ENCODE peak calls at places on chromosome 18, in nine cellular contexts. K is endothelial cell of umbilical vein, G is A549, P is K562, X is Peyer's patch, D is transverse colon, Q is heart left ventricle, I is HCT116, C is thyroid gland. M is an unnamed sample.

GRCh38 chr18:11096839-11097750 is 52.3 kb downstream of the PIEZO2 start:
- DNase-seq in Q (no peak), X (no peak), D (no peak), P (no peak), K (no peak), C (no peak), G (no peak), I (no peak), M (no peak)

GRCh38 chr18:8685141-8685913 is 20.0 kb upstream of the MTCL1 start:
- DNase-seq in C (no peak), G (no peak), Q (no peak), D (no peak), P (no peak), X (no peak), K (no peak), I (no peak), M (no peak)

GRCh38 chr18:32707586-32707985 is 65.2 kb downstream of the KLHL14 start:
- DNase-seq in P (no peak), C (no peak), G (no peak), K (no peak), D (no peak), I (no peak), Q (no peak), X (no peak), M (no peak)

GRCh38 chr18:31723998-31724711 is 36.5 kb downstream of the SLC25A52 start:
- DNase-seq in I (no peak), K (no peak), D (peak), Q (peak), X (no peak), P (no peak), G (no peak), C (peak), M (peak)

GRCh38 chr18:32910694-32911296 is 138.0 kb upstream of the KLHL14 start:
- DNase-seq in P (no peak), I (no peak), C (peak), Q (no peak), X (no peak), D (no peak), G (no peak), K (no peak), M (no peak)

GRCh38 chr18:25067291-25068050 is 284.5 kb downstream of the ZNF521 start:
- DNase-seq in K (no peak), C (no peak), P (no peak), D (no peak), I (no peak), X (no peak), G (no peak), Q (no peak), M (no peak)

GRCh38 chr18:11034816-11035215 is 114.6 kb downstream of the PIEZO2 start:
- DNase-seq in X (no peak), D (no peak), Q (no peak), I (no peak), K (no peak), G (no peak), C (no peak), P (no peak), M (no peak)

GRCh38 chr18:13917401-13917800 is 2.1 kb upstream of the MC2R start:
- DNase-seq in X (no peak), Q (no peak), C (no peak), P (no peak), D (no peak), I (no peak), G (no peak), K (no peak), M (no peak)

GRCh38 chr18:23230688-23231087 is 95.4 kb downstream of the CABLES1 start:
- DNase-seq in K (no peak), C (no peak), D (no peak), X (no peak), P (no peak), G (no peak), Q (no peak), I (no peak), M (peak)

GRCh38 chr18:79927597-79928562 is 23.6 kb downstream of the SLC66A2 start:
- DNase-seq in K (no peak), Q (peak), G (no peak), I (no peak), X (peak), D (peak), C (peak), P (no peak), M (peak)

GRCh38 chr18:25898965-25899364 is 191.4 kb downstream of the SS18 start:
- DNase-seq in C (no peak), G (no peak), D (no peak), X (no peak), K (no peak), Q (no peak), I (no peak), P (no peak), M (no peak)

GRCh38 chr18:70491734-70492348 is 203.0 kb downstream of the SOCS6 start:
- DNase-seq in P (peak), Q (peak), X (peak), D (peak), K (peak), I (peak), C (peak), G (peak), M (no peak)

GRCh38 chr18:8783994-8784530 is 78.7 kb downstream of the MTCL1 start:
- DNase-seq in D (no peak), K (no peak), I (no peak), P (no peak), Q (no peak), C (no peak), G (no peak), X (peak), M (no peak)

GRCh38 chr18:7367336-7367735 is 136.4 kb downstream of the LRRC30 start:
- DNase-seq in C (no peak), P (peak), D (no peak), Q (no peak), X (no peak), G (peak), I (no peak), K (no peak), M (no peak)

GRCh38 chr18:53458944-53459580 is 765.4 kb downstream of the MBD2 start:
- DNase-seq in Q (peak), G (no peak), X (no peak), C (peak), I (no peak), K (no peak), P (no peak), D (no peak), M (no peak)

GRCh38 chr18:23438608-23439366 is 14.3 kb upstream of the RIOK3 start:
- DNase-seq in P (peak), D (no peak), X (no peak), G (no peak), I (no peak), K (no peak), Q (no peak), C (no peak), M (no peak)

GRCh38 chr18:58231930-58232329 is 187.9 kb downstream of the NEDD4L start:
- DNase-seq in P (peak), K (peak), C (peak), D (peak), I (no peak), X (peak), G (no peak), Q (no peak), M (no peak)

GRCh38 chr18:41237317-41237716 is 717.7 kb upstream of the PIK3C3 start:
- DNase-seq in X (no peak), P (no peak), C (no peak), Q (no peak), K (no peak), D (no peak), I (no peak), G (no peak), M (no peak)

GRCh38 chr18:59623456-59624383 is 73.5 kb downstream of the CCBE1 start:
- DNase-seq in K (no peak), C (no peak), D (no peak), G (no peak), I (no peak), P (no peak), Q (no peak), X (no peak), M (no peak)

GRCh38 chr18:59546164-59546563 is 151.1 kb downstream of the CCBE1 start:
- DNase-seq in C (no peak), P (peak), I (no peak), Q (no peak), K (no peak), G (no peak), X (no peak), D (no peak), M (no peak)

GRCh38 chr18:23547806-23548205 is 38.5 kb downstream of the NPC1 start:
- DNase-seq in G (peak), D (no peak), X (peak), C (no peak), P (no peak), I (peak), Q (no peak), K (no peak), M (no peak)

GRCh38 chr18:67218556-67218955 is 298.0 kb downstream of the DSEL start:
- DNase-seq in X (no peak), K (no peak), Q (no peak), D (no peak), C (no peak), G (no peak), I (no peak), P (no peak), M (no peak)

GRCh38 chr18:46754661-46755292 is 2.1 kb downstream of the ST8SIA5 start:
- DNase-seq in I (no peak), C (no peak), K (no peak), D (no peak), X (no peak), Q (peak), G (no peak), P (no peak), M (no peak)

GRCh38 chr18:61676763-61677434 is 215.9 kb downstream of the RNF152 start:
- DNase-seq in I (no peak), C (no peak), D (no peak), P (no peak), G (no peak), Q (no peak), X (no peak), K (no peak), M (no peak)

GRCh38 chr18:25233582-25234362 is 118.2 kb downstream of the ZNF521 start:
- DNase-seq in K (peak), C (no peak), D (no peak), G (no peak), X (no peak), P (no peak), Q (no peak), I (no peak), M (no peak)

GRCh38 chr18:75173125-75173432 is 35.9 kb downstream of the PTGR3 start:
- DNase-seq in K (no peak), G (no peak), X (no peak), I (no peak), Q (no peak), D (no peak), C (no peak), P (peak), M (no peak)

GRCh38 chr18:31010601-31011000 is 31.9 kb downstream of the DSC3 start:
- DNase-seq in I (no peak), Q (no peak), D (no peak), K (no peak), P (no peak), C (no peak), X (no peak), G (no peak), M (no peak)

GRCh38 chr18:46625069-46625468 is 32.0 kb downstream of the LOXHD1 start:
- DNase-seq in D (no peak), I (no peak), G (no peak), K (no peak), Q (no peak), P (no peak), C (no peak), X (no peak), M (peak)

GRCh38 chr18:57352271-57352701 is at the start of gene ST8SIA3:
- DNase-seq in Q (no peak), X (no peak), D (no peak), I (no peak), P (no peak), C (no peak), G (no peak), K (no peak), M (no peak)

GRCh38 chr18:61666876-61667590 is 225.8 kb downstream of the RNF152 start:
- DNase-seq in K (no peak), G (no peak), C (no peak), P (no peak), X (no peak), D (no peak), I (no peak), Q (no peak), M (no peak)

GRCh38 chr18:3183103-3183717 is 36.6 kb downstream of the MYOM1 start:
- DNase-seq in C (peak), I (no peak), D (no peak), Q (peak), K (no peak), X (no peak), P (no peak), G (no peak), M (no peak)

GRCh38 chr18:3180325-3180724 is 39.4 kb downstream of the MYOM1 start:
- DNase-seq in P (no peak), Q (no peak), C (no peak), K (no peak), X (no peak), I (no peak), G (no peak), D (no peak), M (no peak)

GRCh38 chr18:3175195-3175758 is 44.5 kb downstream of the MYOM1 start:
- DNase-seq in P (no peak), X (no peak), I (no peak), C (no peak), K (no peak), G (no peak), D (no peak), Q (no peak), M (no peak)

GRCh38 chr18:3179430-3180089 is 40.2 kb downstream of the MYOM1 start:
- DNase-seq in P (peak), D (no peak), C (no peak), G (no peak), X (no peak), K (no peak), I (no peak), Q (no peak), M (no peak)

GRCh38 chr18:3177902-3178687 is 41.7 kb downstream of the MYOM1 start:
- DNase-seq in I (no peak), P (peak), K (no peak), X (peak), G (no peak), Q (peak), C (no peak), D (peak), M (peak)
- TF ChIP-seq POLR2A in I (no peak), P (no peak), K (no peak), X (no peak), G (no peak), Q (no peak), C (no peak), D (peak), M (no peak)

GRCh38 chr18:9933865-9934264 is 20.0 kb downstream of the VAPA start:
- DNase-seq in D (no peak), K (no peak), G (no peak), Q (no peak), P (no peak), X (no peak), C (no peak), I (no peak), M (no peak)
- H3K27ac ChIP-seq in D (no peak), K (no peak), G (peak), Q (no peak), P (peak), X (no peak), C (no peak), I (peak), M (no peak)

GRCh38 chr18:12302391-12303147 is 5.5 kb upstream of the TUBB6 start:
- DNase-seq in G (no peak), D (no peak), C (no peak), X (no peak), Q (no peak), I (no peak), P (peak), K (no peak), M (peak)

GRCh38 chr18:12306752-12307151 is 1.3 kb upstream of the TUBB6 start:
- DNase-seq in D (no peak), I (no peak), K (no peak), G (no peak), P (no peak), C (no peak), X (no peak), Q (no peak), M (no peak)

GRCh38 chr18:12305930-12306629 is 2.0 kb upstream of the TUBB6 start:
- DNase-seq in D (no peak), G (no peak), I (no peak), C (no peak), Q (no peak), K (no peak), X (no peak), P (peak), M (peak)

GRCh38 chr18:12305211-12305610 is 2.8 kb upstream of the TUBB6 start:
- DNase-seq in K (no peak), D (no peak), Q (no peak), I (no peak), G (no peak), C (no peak), X (no peak), P (no peak), M (peak)

DNA sequence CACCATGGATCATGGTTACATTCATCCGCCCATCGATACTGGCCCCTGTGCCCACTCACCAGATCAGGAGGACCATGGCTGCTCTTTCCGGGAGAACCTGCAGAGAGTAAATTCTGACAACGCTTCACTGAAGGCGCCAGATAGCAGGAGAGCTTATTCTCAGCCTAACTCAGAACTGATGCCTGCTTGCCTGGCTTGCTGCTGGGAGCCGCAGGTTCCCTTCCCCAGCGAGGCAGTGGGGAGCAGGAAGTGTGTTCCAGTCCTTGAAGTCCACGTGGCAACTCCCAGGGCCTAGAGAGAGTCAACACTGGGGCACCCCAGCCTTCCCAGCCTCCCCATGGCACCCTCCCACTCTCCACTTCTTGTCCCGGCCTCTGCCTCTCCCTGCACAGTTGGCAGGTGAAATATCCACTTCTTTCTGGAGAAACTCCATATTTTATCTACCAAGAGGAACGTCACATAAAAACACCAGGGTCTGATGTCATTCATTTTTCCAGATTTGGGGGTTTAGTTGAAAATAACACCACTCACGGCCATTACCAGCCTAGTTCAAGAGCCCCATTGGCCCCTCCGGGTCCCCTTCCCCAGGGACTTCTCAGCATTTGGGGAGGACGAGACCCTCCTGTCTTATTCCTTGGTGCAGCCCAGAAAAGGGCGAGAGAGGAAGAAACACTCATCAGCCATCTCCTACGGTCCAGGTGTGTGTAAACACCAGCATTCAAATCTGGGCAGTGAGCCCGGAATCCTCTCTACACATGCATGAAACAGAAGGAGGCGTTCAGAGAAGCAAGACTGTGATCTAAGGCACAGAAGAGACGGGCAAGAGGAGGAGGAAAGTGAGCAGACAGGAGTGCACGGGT is 3.5 kb upstream of the TUBB6 start:
- DNase-seq in C (peak), D (peak), P (no peak), X (no peak), K (no peak), Q (no peak), I (no peak), G (no peak), M (peak)
- TF ChIP-seq POLR2A in C (peak), D (no peak), P (no peak), X (no peak), K (no peak), Q (no peak), I (no peak), G (no peak), M (no peak)

DNA sequence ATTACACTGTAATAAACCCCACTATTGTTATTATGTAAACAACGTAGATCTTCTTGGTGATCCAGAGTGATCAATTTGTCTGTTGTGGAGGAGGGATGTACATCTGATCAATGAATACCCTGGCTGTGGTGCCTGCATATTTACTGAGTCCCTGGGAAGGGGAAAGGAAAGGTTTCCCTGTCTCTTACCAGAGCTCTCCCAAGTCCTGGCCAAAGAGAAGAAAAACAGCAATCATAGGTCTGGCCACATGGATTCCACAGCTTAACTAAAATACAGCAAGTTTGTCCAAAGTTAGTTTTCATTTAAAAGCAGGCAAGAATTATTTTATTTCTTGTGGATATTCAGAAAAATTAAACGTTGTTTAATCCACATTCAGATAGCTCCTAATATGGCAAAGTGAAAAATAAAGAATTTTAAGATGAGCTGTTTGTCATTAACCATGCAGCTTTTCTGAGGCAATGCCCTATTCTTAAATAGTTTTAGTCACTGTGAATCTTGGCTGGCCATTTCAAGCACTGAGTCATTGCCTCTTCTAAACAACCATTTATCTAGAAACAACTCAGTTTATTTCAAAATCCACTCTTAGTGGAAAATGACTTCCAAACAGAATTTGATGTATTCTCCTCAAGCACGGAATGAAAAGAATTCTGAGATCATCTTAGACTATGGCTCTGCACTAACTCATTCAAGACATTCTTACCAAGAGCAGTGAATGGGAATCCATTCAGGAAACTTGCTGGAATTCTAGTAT is 1004.4 kb upstream of the CDH2 start:
- DNase-seq in D (no peak), G (peak), Q (peak), K (peak), I (no peak), C (no peak), P (no peak), X (peak), M (no peak)
- H3K27ac ChIP-seq in D (peak), G (peak), Q (peak), K (peak), I (no peak), C (no peak), P (no peak), X (peak), M (peak)

GRCh38 chr18:48544661-48545415 is 6.0 kb downstream of the CTIF start:
- DNase-seq in G (no peak), Q (no peak), I (no peak), X (no peak), D (no peak), C (no peak), K (no peak), P (no peak), M (no peak)

GRCh38 chr18:48547456-48548403 is 8.9 kb downstream of the CTIF start:
- DNase-seq in K (no peak), C (no peak), X (no peak), Q (peak), P (peak), D (no peak), G (peak), I (no peak), M (peak)

GRCh38 chr18:48544116-48544515 is 5.3 kb downstream of the CTIF start:
- DNase-seq in Q (no peak), P (no peak), I (no peak), X (no peak), K (no peak), G (no peak), C (no peak), D (no peak), M (no peak)

GRCh38 chr18:48546411-48546810 is 7.6 kb downstream of the CTIF start:
- DNase-seq in Q (no peak), X (no peak), C (no peak), D (no peak), K (no peak), I (no peak), P (no peak), G (no peak), M (peak)

GRCh38 chr18:48545690-48546365 is 7.0 kb downstream of the CTIF start:
- DNase-seq in X (no peak), G (peak), Q (peak), P (peak), C (no peak), I (no peak), K (peak), D (peak), M (peak)
- TF ChIP-seq POLR2A in X (no peak), G (no peak), Q (no peak), P (no peak), C (no peak), I (no peak), K (no peak), D (no peak), M (no peak)

GRCh38 chr18:55287935-55288868 is 299.8 kb downstream of the TCF4 start:
- DNase-seq in G (no peak), D (no peak), P (no peak), X (no peak), I (no peak), C (no peak), Q (no peak), K (peak), M (no peak)
- H3K27ac ChIP-seq in G (no peak), D (no peak), P (no peak), X (no peak), I (no peak), C (no peak), Q (no peak), K (no peak), M (no peak)

M was measured in suprapubic skin.